ENCODE peak calls at places on chromosome 15, in eight cellular contexts. F is A549, L is gastrocnemius medialis, J is K562, Y is transverse colon, M is ovary, S is esophagus squamous epithelium, V is stomach. T is an unnamed sample.
A peak's percentile ranks its signal among the peaks of the same experiment; 100 is the strongest.

GRCh38 chr15:40244961-40245523 is 6.2 kb downstream of the PAK6 start:
- DNase-seq in F (no peak), L (no peak), J (no peak), Y (peak; percentile 5), M (no peak), S (no peak), V (peak; percentile 58), T (no peak)

GRCh38 chr15:40190591-40190990 is 29.7 kb downstream of the BUB1B start:
- DNase-seq in F (peak; percentile 3), L (no peak), J (no peak), Y (no peak), M (no peak), S (no peak), V (no peak), T (no peak)

GRCh38 chr15:90336705-90337141 is 15.4 kb upstream of the ZNF774 start:
- DNase-seq in F (no peak), L (peak; percentile 23), J (no peak), Y (no peak), M (no peak), S (no peak), V (no peak), T (no peak)

GRCh38 chr15:78873796-78874761 is 1.4 kb downstream of the MORF4L1 start:
- DNase-seq in F (no peak), L (no peak), J (no peak), Y (peak; percentile 24), M (no peak), S (no peak), V (no peak), T (no peak)

GRCh38 chr15:96416218-96416933 is 85.9 kb downstream of the NR2F2 start:
- DNase-seq in F (no peak), L (no peak), J (no peak), Y (no peak), M (no peak), S (no peak), V (peak; percentile 38), T (no peak)

GRCh38 chr15:99578809-99579208 is 13.0 kb downstream of the MEF2A start:
- DNase-seq in F (no peak), L (no peak), J (no peak), Y (no peak), M (no peak), S (no peak), V (no peak), T (no peak)

GRCh38 chr15:66905954-66906353 is 159.4 kb upstream of the SMAD3 start:
- DNase-seq in F (no peak), L (no peak), J (no peak), Y (no peak), M (no peak), S (no peak), V (no peak), T (no peak)

GRCh38 chr15:30043211-30043655 is 39.5 kb upstream of the GOLGA8J start:
- DNase-seq in F (peak; percentile 37), L (no peak), J (no peak), Y (no peak), M (no peak), S (no peak), V (no peak), T (no peak)

GRCh38 chr15:85397151-85397550 is 16.7 kb downstream of the AKAP13 start:
- DNase-seq in F (no peak), L (no peak), J (no peak), Y (no peak), M (no peak), S (no peak), V (no peak), T (no peak)

GRCh38 chr15:85397926-85398325 is 17.5 kb downstream of the AKAP13 start:
- DNase-seq in F (no peak), L (no peak), J (no peak), Y (no peak), M (no peak), S (no peak), V (no peak), T (no peak)

GRCh38 chr15:85393206-85393605 is 12.8 kb downstream of the AKAP13 start:
- DNase-seq in F (no peak), L (no peak), J (no peak), Y (no peak), M (no peak), S (no peak), V (no peak), T (no peak)

GRCh38 chr15:85396554-85396953 is 16.2 kb downstream of the AKAP13 start:
- DNase-seq in F (no peak), L (no peak), J (no peak), Y (no peak), M (no peak), S (no peak), V (no peak), T (no peak)

GRCh38 chr15:85394552-85395333 is 14.3 kb downstream of the AKAP13 start:
- DNase-seq in F (no peak), L (no peak), J (no peak), Y (no peak), M (no peak), S (no peak), V (no peak), T (no peak)
- H3K4me1 ChIP-seq in F (peaks cover 37% of the 10 kb centered on the region), L (peaks cover 26% of the 10 kb centered on the region), J (no peaks in the 10 kb centered on the region), Y (peaks cover 29% of the 10 kb centered on the region), M (peaks cover 4% of the 10 kb centered on the region), S (peaks cover 5% of the 10 kb centered on the region), V (peaks cover 54% of the 10 kb centered on the region), T (peaks cover 32% of the 10 kb centered on the region)

DNA sequence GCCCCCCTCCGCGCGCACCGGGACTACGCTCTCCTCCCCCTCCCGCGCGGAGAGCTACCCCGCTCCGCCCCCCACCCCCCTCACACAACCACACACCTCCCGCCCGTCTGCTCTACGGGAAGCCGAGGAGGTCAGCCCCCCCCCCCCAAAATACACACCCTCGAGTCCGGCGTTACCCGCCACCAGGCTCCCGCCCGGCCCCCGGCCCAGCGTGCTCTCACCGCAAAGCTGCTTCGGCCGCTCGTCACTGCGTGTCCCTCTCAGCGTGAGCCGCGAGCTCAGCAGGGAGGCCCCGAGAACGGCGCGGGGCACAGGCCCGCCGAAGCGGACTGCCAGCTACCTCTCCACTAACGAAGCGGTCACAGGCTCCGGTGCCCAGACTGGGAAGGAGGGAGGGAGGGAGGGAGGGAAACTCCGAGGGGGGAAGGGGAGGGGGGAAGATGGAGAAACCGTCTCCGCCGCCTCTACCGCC is 252 bp downstream of the SIN3A start:
- DNase-seq in F (peak; percentile 44), L (no peak), J (no peak), Y (no peak), M (no peak), S (peak; percentile 77), V (no peak), T (no peak)
- TF ChIP-seq POLR2A in F (no peak), L (no peak), J (no peak), Y (no peak), M (peak; percentile 48), S (no peak), V (no peak), T (peak; percentile 23)

GRCh38 chr15:47718474-47719440 is 1.5 kb downstream of the SEMA6D start:
- DNase-seq in F (no peak), L (peak; percentile 38), J (no peak), Y (peak; percentile 45), M (peak; percentile 58), S (no peak), V (no peak), T (peak; percentile 60)

GRCh38 chr15:47717036-47717611 is at the start of gene SEMA6D:
- DNase-seq in F (peak; percentile 15), L (peak; percentile 79), J (no peak), Y (peak; percentile 72), M (peak; percentile 77), S (no peak), V (peak; percentile 45), T (peak; percentile 62)

GRCh38 chr15:47715856-47716445 is 1.4 kb upstream of the SEMA6D start:
- DNase-seq in F (no peak), L (no peak), J (no peak), Y (no peak), M (peak; percentile 64), S (no peak), V (no peak), T (no peak)

GRCh38 chr15:47719730-47720129 is 2.4 kb downstream of the SEMA6D start:
- DNase-seq in F (no peak), L (no peak), J (no peak), Y (no peak), M (no peak), S (no peak), V (no peak), T (no peak)

GRCh38 chr15:47720555-47720954 is 3.2 kb downstream of the SEMA6D start:
- DNase-seq in F (no peak), L (no peak), J (no peak), Y (no peak), M (no peak), S (no peak), V (no peak), T (no peak)
- H3K4me3 ChIP-seq in F (no peak overlapping the region), L (no peak overlapping the region), J (no peak overlapping the region), Y (no peak overlapping the region), M (no peak overlapping the region), S (no peak overlapping the region), V (peak overlapping the region; percentile 64), T (no peak overlapping the region)

DNA sequence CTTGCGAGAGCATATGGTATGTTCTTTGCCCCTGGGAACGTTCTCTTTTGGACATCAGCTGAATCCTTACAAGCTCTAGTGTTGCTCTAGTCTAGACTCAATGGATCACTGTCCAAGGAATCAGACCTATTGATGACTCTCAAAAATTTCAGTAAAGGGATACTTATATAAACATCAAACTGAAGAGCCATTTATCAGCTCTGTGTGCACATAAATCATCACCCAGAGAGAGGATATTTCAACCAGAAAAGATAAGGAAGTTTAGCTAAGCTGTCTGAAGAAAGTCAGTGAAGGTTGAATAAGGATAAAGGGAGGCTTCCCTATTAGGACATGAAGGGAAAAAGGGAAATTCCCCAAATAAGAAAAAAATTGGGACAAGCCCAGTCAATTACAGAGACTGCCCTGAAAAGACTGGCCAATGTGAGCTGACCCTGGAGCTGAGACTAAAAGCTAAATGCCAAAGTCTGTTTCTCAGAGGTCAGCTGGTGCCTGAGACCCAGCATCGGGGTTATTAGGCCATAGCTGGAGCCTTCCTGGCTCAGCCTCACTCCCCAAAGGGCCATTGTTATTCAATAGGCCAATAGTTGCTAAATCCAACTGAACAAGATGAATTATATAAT is 424.1 kb upstream of the THBS1 start:
- DNase-seq in F (no peak), L (peak; percentile 29), J (no peak), Y (no peak), M (no peak), S (no peak), V (no peak), T (no peak)
- H3K4me1 ChIP-seq in F (peaks cover 24% of the 10 kb centered on the region), L (peaks cover 2% of the 10 kb centered on the region), J (no peaks in the 10 kb centered on the region), Y (peaks cover 16% of the 10 kb centered on the region), M (no peaks in the 10 kb centered on the region), S (peaks cover 7% of the 10 kb centered on the region), V (peaks cover 14% of the 10 kb centered on the region), T (peaks cover 11% of the 10 kb centered on the region)

DNA sequence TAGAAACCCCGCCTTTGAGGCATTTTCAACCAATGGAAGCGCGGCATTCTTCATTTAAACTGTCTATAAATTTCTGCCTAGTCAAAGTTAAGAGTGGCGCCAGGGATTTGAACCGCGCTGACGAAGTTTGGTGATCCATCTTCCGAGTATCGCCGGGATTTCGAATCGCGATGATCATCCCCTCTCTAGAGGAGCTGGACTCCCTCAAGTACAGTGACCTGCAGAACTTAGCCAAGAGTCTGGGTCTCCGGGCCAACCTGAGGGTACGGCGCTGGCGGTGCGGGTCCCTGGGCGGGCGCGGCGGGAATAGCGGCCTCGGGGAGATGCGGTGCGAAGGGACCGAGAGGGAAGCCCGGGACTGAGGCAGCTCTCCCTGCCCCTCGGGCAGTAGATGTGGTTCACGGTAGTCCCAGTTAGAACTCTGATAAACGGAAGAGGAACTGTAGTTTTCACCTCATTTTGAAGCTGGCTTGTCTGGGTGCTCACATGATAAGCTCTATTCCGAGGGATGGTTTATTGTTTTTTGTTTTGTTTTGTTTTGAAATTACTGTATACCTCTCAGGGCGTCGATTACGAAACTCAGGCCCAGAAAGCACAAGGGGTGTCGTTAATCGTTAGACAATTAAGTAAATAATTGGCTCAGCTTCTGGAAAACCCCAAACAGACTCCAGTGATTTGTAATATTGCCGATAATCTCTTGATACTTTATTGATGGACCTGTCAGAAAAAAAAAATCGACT is at the start of gene NUSAP1:
- DNase-seq in F (peak; percentile 42), L (no peak), J (no peak), Y (no peak), M (no peak), S (no peak), V (no peak), T (no peak)
- TF ChIP-seq POLR2A in F (peak; percentile 55), L (no peak), J (peak; percentile 97), Y (peak; percentile 51), M (no peak), S (no peak), V (peak; percentile 18), T (peak; percentile 21)